ENCODE peak calls at places on chromosome 22, in nine cellular contexts. One of them, this sample, is unnamed.

GRCh38 chr22:29704528-29705285 is 15.1 kb upstream of the CABP7 start:
- DNase-seq in Calu3: peak
- DNase-seq in lower leg skin: no peak
- DNase-seq in small intestine: no peak
- DNase-seq in H7: peak
- DNase-seq in germinal center: no peak
- DNase-seq in erythroblast: no peak
- DNase-seq in neural progenitor cell: no peak
- DNase-seq in AG10803: peak
- DNase-seq in this sample: peak

GRCh38 chr22:39414377-39414776 is 14.8 kb downstream of the TAB1 start:
- DNase-seq in AG10803: no peak
- DNase-seq in H7: no peak
- DNase-seq in lower leg skin: no peak
- DNase-seq in Calu3: no peak
- DNase-seq in neural progenitor cell: no peak
- DNase-seq in germinal center: no peak
- DNase-seq in erythroblast: no peak
- DNase-seq in small intestine: peak
- DNase-seq in this sample: no peak

GRCh38 chr22:44381761-44382454 is 69.2 kb upstream of the SHISAL1 start:
- DNase-seq in neural progenitor cell: peak
- DNase-seq in lower leg skin: no peak
- DNase-seq in germinal center: no peak
- DNase-seq in Calu3: no peak
- DNase-seq in small intestine: no peak
- DNase-seq in AG10803: no peak
- DNase-seq in erythroblast: no peak
- DNase-seq in H7: peak
- DNase-seq in this sample: no peak

GRCh38 chr22:36874731-36875130 is 13.9 kb downstream of the NCF4 start:
- DNase-seq in erythroblast: no peak
- DNase-seq in AG10803: no peak
- DNase-seq in germinal center: no peak
- DNase-seq in Calu3: no peak
- DNase-seq in H7: no peak
- DNase-seq in lower leg skin: no peak
- DNase-seq in neural progenitor cell: no peak
- DNase-seq in small intestine: no peak
- DNase-seq in this sample: no peak

GRCh38 chr22:37442537-37442936 is 15.3 kb upstream of the ELFN2 start:
- DNase-seq in Calu3: peak
- DNase-seq in AG10803: no peak
- DNase-seq in erythroblast: no peak
- DNase-seq in small intestine: peak
- DNase-seq in lower leg skin: no peak
- DNase-seq in germinal center: no peak
- DNase-seq in neural progenitor cell: no peak
- DNase-seq in H7: no peak
- DNase-seq in this sample: peak

GRCh38 chr22:21766933-21767462 is 31.4 kb upstream of the YPEL1 start:
- DNase-seq in AG10803: no peak
- DNase-seq in Calu3: no peak
- DNase-seq in H7: no peak
- DNase-seq in lower leg skin: no peak
- DNase-seq in germinal center: no peak
- DNase-seq in neural progenitor cell: no peak
- DNase-seq in erythroblast: no peak
- DNase-seq in small intestine: peak
- DNase-seq in this sample: no peak

GRCh38 chr22:46659791-46660186 is 39.6 kb downstream of the GRAMD4 start:
- DNase-seq in small intestine: no peak
- DNase-seq in erythroblast: no peak
- DNase-seq in lower leg skin: no peak
- DNase-seq in neural progenitor cell: no peak
- DNase-seq in AG10803: no peak
- DNase-seq in germinal center: no peak
- DNase-seq in H7: no peak
- DNase-seq in Calu3: no peak
- DNase-seq in this sample: no peak

GRCh38 chr22:30208631-30209603 is 37.6 kb downstream of the LIF start:
- DNase-seq in erythroblast: peak
- DNase-seq in Calu3: peak
- DNase-seq in small intestine: peak
- DNase-seq in AG10803: peak
- DNase-seq in lower leg skin: peak
- DNase-seq in H7: peak
- DNase-seq in germinal center: no peak
- DNase-seq in neural progenitor cell: no peak
- DNase-seq in this sample: peak

GRCh38 chr22:33049125-33049729 is 9.0 kb downstream of the SYN3 start:
- DNase-seq in AG10803: peak
- DNase-seq in lower leg skin: peak
- DNase-seq in erythroblast: peak
- DNase-seq in H7: peak
- DNase-seq in germinal center: peak
- DNase-seq in small intestine: peak
- DNase-seq in Calu3: peak
- DNase-seq in neural progenitor cell: peak
- DNase-seq in this sample: peak

GRCh38 chr22:35930933-35931332 is 97.7 kb downstream of the RBFOX2 start:
- DNase-seq in germinal center: peak
- DNase-seq in small intestine: peak
- DNase-seq in AG10803: peak
- DNase-seq in erythroblast: peak
- DNase-seq in Calu3: peak
- DNase-seq in lower leg skin: no peak
- DNase-seq in neural progenitor cell: peak
- DNase-seq in H7: peak
- DNase-seq in this sample: peak

GRCh38 chr22:44231229-44231628 is 50.5 kb downstream of the PARVG start:
- DNase-seq in Calu3: no peak
- DNase-seq in AG10803: no peak
- DNase-seq in small intestine: no peak
- DNase-seq in lower leg skin: no peak
- DNase-seq in neural progenitor cell: no peak
- DNase-seq in erythroblast: no peak
- DNase-seq in germinal center: no peak
- DNase-seq in H7: no peak
- DNase-seq in this sample: no peak

GRCh38 chr22:33658775-33659174 is 261.5 kb downstream of the LARGE1 start:
- DNase-seq in Calu3: no peak
- DNase-seq in neural progenitor cell: no peak
- DNase-seq in small intestine: no peak
- DNase-seq in lower leg skin: peak
- DNase-seq in erythroblast: no peak
- DNase-seq in AG10803: peak
- DNase-seq in germinal center: no peak
- DNase-seq in H7: no peak
- DNase-seq in this sample: no peak

GRCh38 chr22:43171607-43172006 is 15.3 kb downstream of the TTLL12 start:
- DNase-seq in lower leg skin: no peak
- DNase-seq in small intestine: peak
- DNase-seq in H7: no peak
- DNase-seq in erythroblast: no peak
- DNase-seq in Calu3: no peak
- DNase-seq in germinal center: no peak
- DNase-seq in neural progenitor cell: no peak
- DNase-seq in AG10803: no peak
- DNase-seq in this sample: no peak

GRCh38 chr22:27032121-27032761 is 374.9 kb downstream of the MIAT start:
- DNase-seq in small intestine: no peak
- DNase-seq in AG10803: no peak
- DNase-seq in lower leg skin: no peak
- DNase-seq in germinal center: no peak
- DNase-seq in Calu3: no peak
- DNase-seq in erythroblast: no peak
- DNase-seq in H7: peak
- DNase-seq in neural progenitor cell: peak
- DNase-seq in this sample: peak

GRCh38 chr22:38923463-38924196 is 33.8 kb upstream of the APOBEC3A start:
- DNase-seq in lower leg skin: peak
- DNase-seq in small intestine: peak
- DNase-seq in neural progenitor cell: peak
- DNase-seq in AG10803: peak
- DNase-seq in erythroblast: no peak
- DNase-seq in H7: peak
- DNase-seq in Calu3: peak
- DNase-seq in germinal center: no peak
- DNase-seq in this sample: peak

GRCh38 chr22:39237276-39238123 is 7.3 kb downstream of the PDGFB start:
- DNase-seq in AG10803: no peak
- DNase-seq in erythroblast: no peak
- DNase-seq in Calu3: no peak
- DNase-seq in lower leg skin: no peak
- DNase-seq in neural progenitor cell: no peak
- DNase-seq in small intestine: no peak
- DNase-seq in H7: peak
- DNase-seq in germinal center: no peak
- DNase-seq in this sample: no peak

GRCh38 chr22:49239264-49240015 is 588.2 kb downstream of the BRD1 start:
- DNase-seq in lower leg skin: peak
- DNase-seq in erythroblast: no peak
- DNase-seq in AG10803: no peak
- DNase-seq in neural progenitor cell: no peak
- DNase-seq in germinal center: no peak
- DNase-seq in H7: peak
- DNase-seq in Calu3: no peak
- DNase-seq in small intestine: no peak
- DNase-seq in this sample: no peak

GRCh38 chr22:38724926-38725571 is 19.3 kb downstream of the GTPBP1 start:
- DNase-seq in small intestine: peak
- DNase-seq in neural progenitor cell: peak
- DNase-seq in H7: peak
- DNase-seq in AG10803: peak
- DNase-seq in erythroblast: peak
- DNase-seq in lower leg skin: no peak
- DNase-seq in germinal center: peak
- DNase-seq in Calu3: peak
- DNase-seq in this sample: peak

GRCh38 chr22:46379301-46379930 is 43.9 kb downstream of the TRMU start:
- DNase-seq in germinal center: no peak
- DNase-seq in neural progenitor cell: no peak
- DNase-seq in AG10803: no peak
- DNase-seq in lower leg skin: no peak
- DNase-seq in small intestine: peak
- DNase-seq in H7: peak
- DNase-seq in Calu3: peak
- DNase-seq in erythroblast: no peak
- DNase-seq in this sample: no peak

GRCh38 chr22:44369916-44370804 is 57.4 kb upstream of the SHISAL1 start:
- DNase-seq in small intestine: no peak
- DNase-seq in erythroblast: no peak
- DNase-seq in Calu3: no peak
- DNase-seq in neural progenitor cell: no peak
- DNase-seq in AG10803: peak
- DNase-seq in germinal center: no peak
- DNase-seq in H7: no peak
- DNase-seq in lower leg skin: no peak
- DNase-seq in this sample: no peak

GRCh38 chr22:23743303-23743705 is 7.6 kb downstream of the ZNF70 start:
- DNase-seq in lower leg skin: no peak
- DNase-seq in Calu3: no peak
- DNase-seq in neural progenitor cell: no peak
- DNase-seq in AG10803: no peak
- DNase-seq in germinal center: no peak
- DNase-seq in erythroblast: no peak
- DNase-seq in small intestine: no peak
- DNase-seq in H7: no peak
- DNase-seq in this sample: no peak

GRCh38 chr22:24706050-24706449 is 68.5 kb downstream of the PIWIL3 start:
- DNase-seq in H7: peak
- DNase-seq in neural progenitor cell: peak
- DNase-seq in germinal center: no peak
- DNase-seq in Calu3: peak
- DNase-seq in small intestine: no peak
- DNase-seq in erythroblast: peak
- DNase-seq in AG10803: no peak
- DNase-seq in lower leg skin: no peak
- DNase-seq in this sample: no peak

GRCh38 chr22:46072030-46072881 is 78.1 kb upstream of the PPARA start:
- DNase-seq in germinal center: peak
- DNase-seq in AG10803: peak
- DNase-seq in neural progenitor cell: peak
- DNase-seq in small intestine: peak
- DNase-seq in lower leg skin: peak
- DNase-seq in H7: peak
- DNase-seq in Calu3: peak
- DNase-seq in erythroblast: peak
- DNase-seq in this sample: no peak

GRCh38 chr22:28951969-28952521 is 68.7 kb downstream of the ZNRF3 start:
- DNase-seq in erythroblast: no peak
- DNase-seq in lower leg skin: peak
- DNase-seq in H7: no peak
- DNase-seq in AG10803: peak
- DNase-seq in Calu3: peak
- DNase-seq in germinal center: no peak
- DNase-seq in small intestine: no peak
- DNase-seq in neural progenitor cell: peak
- DNase-seq in this sample: peak

GRCh38 chr22:48053973-48054372 is 1291.5 kb downstream of the TBC1D22A start:
- DNase-seq in neural progenitor cell: no peak
- DNase-seq in germinal center: no peak
- DNase-seq in lower leg skin: peak
- DNase-seq in H7: no peak
- DNase-seq in AG10803: no peak
- DNase-seq in erythroblast: no peak
- DNase-seq in small intestine: no peak
- DNase-seq in Calu3: no peak
- DNase-seq in this sample: no peak

GRCh38 chr22:31378123-31378522 is 21.3 kb upstream of the DRG1 start:
- DNase-seq in AG10803: peak
- DNase-seq in lower leg skin: no peak
- DNase-seq in H7: no peak
- DNase-seq in germinal center: no peak
- DNase-seq in neural progenitor cell: no peak
- DNase-seq in small intestine: no peak
- DNase-seq in Calu3: no peak
- DNase-seq in erythroblast: no peak
- DNase-seq in this sample: no peak

GRCh38 chr22:17845340-17845739 is 71.1 kb upstream of the BID start:
- DNase-seq in small intestine: no peak
- DNase-seq in germinal center: no peak
- DNase-seq in neural progenitor cell: no peak
- DNase-seq in Calu3: no peak
- DNase-seq in erythroblast: no peak
- DNase-seq in H7: no peak
- DNase-seq in AG10803: no peak
- DNase-seq in lower leg skin: no peak
- DNase-seq in this sample: no peak

GRCh38 chr22:50727678-50728522 is 10.1 kb upstream of the ACR start:
- DNase-seq in neural progenitor cell: no peak
- DNase-seq in germinal center: no peak
- DNase-seq in H7: no peak
- DNase-seq in Calu3: no peak
- DNase-seq in small intestine: no peak
- DNase-seq in erythroblast: no peak
- DNase-seq in AG10803: no peak
- DNase-seq in lower leg skin: no peak
- DNase-seq in this sample: no peak

This sample was measured in M059J.